ENCODE peak calls at places on chromosomes 13 and 19, in ten cellular contexts. A is adrenal gland, G is fibroblast of lung, S is thoracic aorta, V is heart left ventricle, M is GM23338, U is MM.1S, Z is astrocyte, D is BE2C, N is lung. P is an unnamed sample.

GRCh38 chr19:12668937-12669271 is 2.3 kb downstream of the WDR83 start:
- DNase-seq in A (peak; percentile 81), G (peak; percentile 55), S (no peak), V (peak; percentile 56), M (peak; percentile 74), U (peak; percentile 41), Z (peak; percentile 54), D (no peak), N (peak; percentile 46), P (peak; percentile 51)

GRCh38 chr13:96248103-96248502 is 158.2 kb downstream of the HS6ST3 start:
- DNase-seq in A (no peak), G (no peak), S (no peak), V (no peak), M (peak; percentile 37), U (no peak), Z (no peak), D (no peak), N (no peak), P (no peak)

GRCh38 chr13:95564948-95565347 is 12.4 kb downstream of the CLDN10 start:
- DNase-seq in A (no peak), G (peak; percentile 57), S (no peak), V (no peak), M (no peak), U (no peak), Z (peak; percentile 83), D (no peak), N (no peak), P (peak; percentile 89)

GRCh38 chr19:28502879-28503734 is 709.8 kb downstream of the UQCRFS1 start:
- DNase-seq in A (no peak), G (no peak), S (no peak), V (no peak), M (no peak), U (no peak), Z (no peak), D (no peak), N (no peak), P (no peak)

GRCh38 chr19:480016-480855 is 16.1 kb upstream of the MADCAM1 start:
- DNase-seq in A (peak; percentile 92), G (peak; percentile 42), S (peak; percentile 38), V (peak; percentile 84), M (peak; percentile 87), U (no peak), Z (no peak), D (peak; percentile 70), N (peak; percentile 80), P (no peak)

GRCh38 chr19:5345895-5346386 is 5.3 kb upstream of the PTPRS start:
- DNase-seq in A (no peak), G (peak; percentile 33), S (no peak), V (no peak), M (no peak), U (no peak), Z (peak; percentile 78), D (no peak), N (no peak), P (peak; percentile 71)

GRCh38 chr13:107842562-107843180 is 372.7 kb downstream of the LIG4 start:
- DNase-seq in A (no peak), G (peak; percentile 55), S (no peak), V (no peak), M (no peak), U (no peak), Z (peak; percentile 76), D (no peak), N (no peak), P (peak; percentile 5)

GRCh38 chr13:60788156-60788829 is 391.3 kb downstream of the TDRD3 start:
- DNase-seq in A (peak; percentile 33), G (peak; percentile 2), S (peak; percentile 17), V (peak; percentile 17), M (no peak), U (no peak), Z (peak; percentile 44), D (no peak), N (no peak), P (peak; percentile 96)

GRCh38 chr19:4606921-4607678 is 32.2 kb upstream of the TNFAIP8L1 start:
- DNase-seq in A (peak; percentile 73), G (peak; percentile 28), S (no peak), V (peak; percentile 73), M (peak; percentile 78), U (no peak), Z (no peak), D (peak; percentile 92), N (no peak), P (no peak)

GRCh38 chr19:6483235-6483634 is 1.6 kb upstream of the DENND1C start:
- DNase-seq in A (no peak), G (no peak), S (no peak), V (no peak), M (no peak), U (no peak), Z (no peak), D (no peak), N (no peak), P (no peak)

GRCh38 chr13:99307648-99308339 is 595 bp upstream of the GPR183 start:
- DNase-seq in A (no peak), G (peak; percentile 44), S (no peak), V (no peak), M (no peak), U (no peak), Z (peak; percentile 87), D (no peak), N (peak; percentile 74), P (peak; percentile 85)

GRCh38 chr13:110875243-110875642 is 39.6 kb downstream of the ANKRD10 start:
- DNase-seq in A (no peak), G (no peak), S (no peak), V (no peak), M (no peak), U (no peak), Z (no peak), D (no peak), N (no peak), P (no peak)

GRCh38 chr19:45468803-45469131 is 971 bp downstream of the FOSB start:
- DNase-seq in A (no peak), G (no peak), S (no peak), V (no peak), M (no peak), U (no peak), Z (no peak), D (peak; percentile 34), N (no peak), P (no peak)

GRCh38 chr19:45467456-45468158 is at the start of gene FOSB:
- DNase-seq in A (peak; percentile 96), G (peak; percentile 95), S (peak; percentile 87), V (peak; percentile 95), M (peak; percentile 99), U (peak; percentile 96), Z (peak; percentile 83), D (peak; percentile 95), N (peak; percentile 93), P (peak; percentile 77)

GRCh38 chr19:45469132-45469834 is 1.5 kb downstream of the FOSB start:
- DNase-seq in A (peak; percentile 95), G (peak; percentile 94), S (no peak), V (peak; percentile 94), M (peak; percentile 96), U (peak; percentile 96), Z (peak; percentile 81), D (peak; percentile 95), N (peak; percentile 93), P (peak; percentile 70)

GRCh38 chr19:45467115-45467455 is 711 bp upstream of the FOSB start:
- DNase-seq in A (no peak), G (no peak), S (no peak), V (no peak), M (peak; percentile 47), U (no peak), Z (no peak), D (no peak), N (no peak), P (no peak)

DNA sequence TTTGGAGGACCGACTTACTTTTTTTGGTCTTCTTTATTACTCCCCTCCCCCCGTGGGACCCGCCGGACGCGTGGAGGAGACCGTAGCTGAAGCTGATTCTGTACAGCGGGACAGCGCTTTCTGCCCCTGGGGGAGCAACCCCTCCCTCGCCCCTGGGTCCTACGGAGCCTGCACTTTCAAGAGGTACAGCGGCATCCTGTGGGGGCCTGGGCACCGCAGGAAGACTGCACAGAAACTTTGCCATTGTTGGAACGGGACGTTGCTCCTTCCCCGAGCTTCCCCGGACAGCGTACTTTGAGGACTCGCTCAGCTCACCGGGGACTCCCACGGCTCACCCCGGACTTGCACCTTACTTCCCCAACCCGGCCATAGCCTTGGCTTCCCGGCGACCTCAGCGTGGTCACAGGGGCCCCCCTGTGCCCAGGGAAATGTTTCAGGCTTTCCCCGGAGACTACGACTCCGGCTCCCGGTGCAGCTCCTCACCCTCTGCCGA is 409 bp downstream of the FOSB start:
- DNase-seq in A (peak; percentile 49), G (no peak), S (no peak), V (peak; percentile 30), M (no peak), U (no peak), Z (no peak), D (no peak), N (peak; percentile 45), P (no peak)
- TF ChIP-seq CTCF in A (no peak), G (peak; percentile 10), S (no peak), V (no peak), M (peak; percentile 1), U (no peak), Z (no peak), D (no peak), N (no peak), P (peak; percentile 1)

GRCh38 chr19:50551713-50552187 is 16.5 kb downstream of the LRRC4B start:
- DNase-seq in A (no peak), G (no peak), S (no peak), V (no peak), M (peak; percentile 70), U (no peak), Z (no peak), D (no peak), N (no peak), P (no peak)
- H3K27me3 ChIP-seq in A (peaks cover 10% of the 10 kb centered on the region), G (no peaks in the 10 kb centered on the region), S (no peaks in the 10 kb centered on the region), V (no peaks in the 10 kb centered on the region), M (peaks cover 61% of the 10 kb centered on the region), U (peaks cover 92% of the 10 kb centered on the region), Z (peaks cover 3% of the 10 kb centered on the region), D (peaks cover 22% of the 10 kb centered on the region), N (peaks cover 3% of the 10 kb centered on the region), P (peaks cover 3% of the 10 kb centered on the region)

GRCh38 chr19:34124828-34125227 is 47.5 kb upstream of the LSM14A start:
- DNase-seq in A (no peak), G (no peak), S (no peak), V (no peak), M (peak; percentile 67), U (no peak), Z (no peak), D (no peak), N (no peak), P (no peak)

GRCh38 chr19:34118879-34119748 is 53.2 kb upstream of the LSM14A start:
- DNase-seq in A (no peak), G (no peak), S (no peak), V (no peak), M (no peak), U (no peak), Z (no peak), D (no peak), N (no peak), P (no peak)

GRCh38 chr19:34126966-34127365 is 45.3 kb upstream of the LSM14A start:
- DNase-seq in A (no peak), G (no peak), S (no peak), V (no peak), M (no peak), U (no peak), Z (no peak), D (no peak), N (no peak), P (no peak)

GRCh38 chr19:34120846-34121639 is 51.3 kb upstream of the LSM14A start:
- DNase-seq in A (peak; percentile 33), G (peak; percentile 67), S (no peak), V (no peak), M (peak; percentile 77), U (peak; percentile 50), Z (peak; percentile 16), D (peak; percentile 40), N (no peak), P (peak; percentile 31)
- TF ChIP-seq CTCF in A (peak; percentile 50), G (peak; percentile 93), S (peak; percentile 21), V (peak; percentile 25), M (peak; percentile 79), U (peak; percentile 74), Z (peak; percentile 77), D (peak; percentile 86), N (peak; percentile 13), P (peak; percentile 67)

GRCh38 chr19:47258895-47259555 is 2.7 kb downstream of the CCDC9 start:
- DNase-seq in A (no peak), G (no peak), S (no peak), V (no peak), M (no peak), U (no peak), Z (no peak), D (no peak), N (no peak), P (no peak)
- H3K27me3 ChIP-seq in A (no peaks in the 10 kb centered on the region), G (no peaks in the 10 kb centered on the region), S (no peaks in the 10 kb centered on the region), V (no peaks in the 10 kb centered on the region), M (no peaks in the 10 kb centered on the region), U (no peaks in the 10 kb centered on the region), Z (no peaks in the 10 kb centered on the region), D (no peaks in the 10 kb centered on the region), N (no peaks in the 10 kb centered on the region), P (no peaks in the 10 kb centered on the region)